ENCODE peak calls at places on chromosomes 4 and X, in ten cellular contexts. P, L, H, Y, U, C, J, O, I and N are unnamed samples.
A peak's percentile ranks its signal among the peaks of the same experiment; 100 is the strongest.

GRCh38 chr4:89064848-89065247 is 7.9 kb upstream of the FAM13A start:
- DNase-seq in H (no peak), C (no peak), L (no peak), J (no peak), P (no peak), U (no peak), O (no peak), I (no peak), Y (no peak), N (no peak)

GRCh38 chr4:106421441-106422296 is 53.1 kb upstream of the GIMD1 start:
- DNase-seq in Y (no peak), C (no peak), H (no peak), L (no peak), U (no peak), J (peak; percentile 50), I (no peak), P (no peak), O (no peak), N (no peak)

GRCh38 chr4:70559216-70559830 is 32.7 kb upstream of the AMBN start:
- DNase-seq in J (peak; percentile 67), H (peak; percentile 35), C (peak; percentile 60), P (peak; percentile 28), U (peak; percentile 21), Y (no peak), L (peak; percentile 22), O (peak; percentile 42), I (peak; percentile 65), N (peak; percentile 21)

GRCh38 chr4:4554234-4554633 is 12.4 kb upstream of the STX18 start:
- DNase-seq in P (no peak), O (no peak), L (no peak), U (no peak), I (no peak), Y (no peak), J (no peak), C (no peak), H (no peak), N (no peak)

GRCh38 chr4:173494013-173494970 is 35.7 kb downstream of the HAND2 start:
- DNase-seq in I (peak; percentile 86), P (peak; percentile 71), Y (peak; percentile 87), J (peak; percentile 66), L (peak; percentile 31), U (peak; percentile 51), H (peak; percentile 72), C (peak; percentile 65), O (peak; percentile 69), N (peak; percentile 70)

GRCh38 chrX:129749069-129749468 is 10.3 kb downstream of the XPNPEP2 start:
- DNase-seq in U (no peak), I (no peak), H (no peak), L (no peak), O (no peak), Y (no peak), J (no peak), C (no peak), P (no peak), N (no peak)

GRCh38 chr4:90145331-90145730 is 18.1 kb downstream of the CCSER1 start:
- DNase-seq in Y (no peak), L (no peak), H (no peak), C (no peak), P (no peak), J (no peak), O (no peak), U (no peak), I (no peak), N (no peak)

GRCh38 chr4:163400911-163401310 is 57.2 kb downstream of the NPY5R start:
- DNase-seq in P (no peak), L (no peak), H (no peak), Y (no peak), U (no peak), C (no peak), I (no peak), J (no peak), O (no peak), N (no peak)

GRCh38 chrX:153004780-153005179 is 10.9 kb upstream of the PNMA5 start:
- DNase-seq in H (no peak), C (no peak), P (no peak), J (no peak), Y (no peak), L (no peak), O (no peak), U (no peak), I (no peak), N (no peak)

GRCh38 chr4:113882668-113883067 is 96.8 kb downstream of the ARSJ start:
- DNase-seq in C (no peak), J (no peak), U (no peak), O (no peak), I (no peak), Y (no peak), P (no peak), L (no peak), H (no peak), N (no peak)

GRCh38 chr4:112910109-112910736 is 139.2 kb upstream of the ANK2 start:
- DNase-seq in I (no peak), P (no peak), C (no peak), H (no peak), O (no peak), J (no peak), Y (no peak), U (no peak), L (peak; percentile 17), N (no peak)

GRCh38 chr4:8428288-8429097 is 12.0 kb downstream of the ACOX3 start:
- DNase-seq in H (peak; percentile 63), U (peak; percentile 90), L (peak; percentile 89), I (peak; percentile 84), J (peak; percentile 67), P (peak; percentile 92), C (peak; percentile 92), Y (peak; percentile 94), O (peak; percentile 61), N (peak; percentile 90)
- TF ChIP-seq POLR2A in H (peak; percentile 38), U (peak; percentile 75), L (peak; percentile 84), I (no peak), J (peak; percentile 85), P (peak; percentile 76), C (no peak), Y (peak; percentile 63), O (peak; percentile 51), N (peak; percentile 68)

GRCh38 chr4:153679476-153679875 is 4.6 kb upstream of the TLR2 start:
- DNase-seq in L (peak; percentile 34), U (no peak), H (no peak), Y (no peak), C (no peak), J (no peak), O (no peak), I (peak; percentile 21), P (no peak), N (no peak)

GRCh38 chr4:153676984-153677383 is 7.1 kb upstream of the TLR2 start:
- DNase-seq in U (no peak), Y (no peak), I (no peak), P (no peak), L (no peak), C (no peak), J (no peak), H (peak; percentile 19), O (no peak), N (no peak)

DNA sequence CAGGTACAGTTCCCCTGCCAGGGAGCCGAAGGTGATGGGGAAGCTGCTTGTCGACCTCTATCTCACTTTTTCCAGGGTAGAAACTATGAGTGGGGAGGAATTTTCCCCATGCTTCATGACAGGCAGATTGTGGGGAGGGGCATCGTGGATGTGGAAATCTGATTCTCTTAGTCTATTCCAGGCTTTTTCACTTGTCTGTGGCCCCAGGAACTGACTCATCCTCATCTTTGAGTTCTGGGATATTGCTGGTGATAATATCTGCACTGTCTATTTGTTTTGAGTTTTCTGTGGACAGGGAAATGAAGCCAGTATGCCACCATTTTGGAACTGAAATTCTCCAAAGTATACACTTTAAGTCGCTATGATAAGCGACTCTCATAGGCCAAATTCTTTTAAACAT is 7.6 kb upstream of the TLR2 start:
- DNase-seq in U (no peak), Y (no peak), L (no peak), H (no peak), C (no peak), O (no peak), J (no peak), P (no peak), I (no peak), N (no peak)
- TF ChIP-seq POLR2A in U (no peak), Y (no peak), L (no peak), H (no peak), C (no peak), O (no peak), J (no peak), P (no peak), I (no peak), N (no peak)

GRCh38 chrX:48064261-48064660 is 7.2 kb downstream of the ZNF630 start:
- DNase-seq in O (no peak), C (no peak), U (no peak), L (no peak), P (no peak), J (no peak), H (no peak), Y (no peak), I (no peak), N (no peak)

GRCh38 chrX:48059296-48059639 is 12.2 kb downstream of the ZNF630 start:
- DNase-seq in J (no peak), L (no peak), I (no peak), P (no peak), C (no peak), Y (no peak), U (no peak), H (no peak), O (no peak), N (no peak)

GRCh38 chrX:48058621-48059295 is 12.7 kb downstream of the ZNF630 start:
- DNase-seq in O (no peak), L (no peak), J (no peak), P (no peak), I (no peak), C (no peak), Y (no peak), H (no peak), U (no peak), N (no peak)
- TF ChIP-seq POLR2A in O (no peak), L (no peak), J (no peak), P (no peak), I (no peak), C (no peak), Y (no peak), H (no peak), U (no peak), N (no peak)

DNA sequence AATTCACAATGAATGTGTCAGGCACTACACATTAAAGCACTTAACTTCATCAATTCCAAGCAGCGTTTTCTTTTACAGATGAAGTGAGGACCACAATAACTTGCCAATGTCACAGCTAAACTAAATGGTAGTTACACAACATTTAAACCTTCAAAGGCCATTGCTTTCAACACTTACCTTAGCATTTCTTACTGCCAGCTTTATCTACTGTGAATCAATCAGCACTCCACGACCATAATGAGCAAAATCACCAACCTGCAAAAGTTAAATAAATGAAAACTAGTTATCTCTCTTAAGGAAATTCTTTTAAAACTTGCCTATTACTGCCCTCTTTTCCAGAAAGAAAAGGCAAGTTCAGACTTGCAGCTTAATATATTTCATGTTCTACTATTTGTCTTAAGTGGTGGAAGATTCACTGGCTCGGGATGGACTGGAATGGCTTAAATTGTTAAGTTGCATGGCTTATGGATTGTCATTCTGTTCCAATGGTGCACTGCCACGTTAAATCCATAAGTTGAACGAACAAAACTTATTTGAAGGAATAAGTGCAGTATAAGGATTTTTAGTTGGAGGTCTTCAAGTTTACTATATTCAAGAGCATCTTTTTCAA is 8.3 kb downstream of the RBMX start:
- DNase-seq in U (no peak), L (no peak), H (no peak), Y (no peak), J (no peak), I (no peak), O (no peak), P (no peak), C (no peak), N (no peak)
- TF ChIP-seq POLR2A in U (no peak), L (no peak), H (no peak), Y (no peak), J (peak; percentile 3), I (no peak), O (no peak), P (no peak), C (no peak), N (peak; percentile 39)